ENCODE peak calls at places on chromosome 20, in eight cellular contexts. One of them, this sample, is unnamed. For H3K36me3, the result is how much of the 10 kb centered on the place peaks cover.

GRCh38 chr20:7375905-7376304 is 564.4 kb downstream of the HAO1 start:
- DNase-seq in tibial artery: no peak
- DNase-seq in left ventricle myocardium inferior: no peak
- DNase-seq in iPS DF 6.9: no peak
- DNase-seq in DND-41: no peak
- DNase-seq in aorta: no peak
- DNase-seq in CD4-positive, CD25-positive, alpha-beta regulatory T cell: no peak
- DNase-seq in adrenal gland: no peak
- DNase-seq in this sample: no peak

GRCh38 chr20:18527836-18528235 is 20.1 kb downstream of the SEC23B start:
- DNase-seq in tibial artery: no peak
- DNase-seq in DND-41: no peak
- DNase-seq in left ventricle myocardium inferior: no peak
- DNase-seq in aorta: no peak
- DNase-seq in CD4-positive, CD25-positive, alpha-beta regulatory T cell: no peak
- DNase-seq in iPS DF 6.9: no peak
- DNase-seq in adrenal gland: no peak
- DNase-seq in this sample: no peak

GRCh38 chr20:20713244-20713765 is 861 bp upstream of the RALGAPA2 start:
- DNase-seq in DND-41: no peak
- DNase-seq in aorta: peak
- DNase-seq in CD4-positive, CD25-positive, alpha-beta regulatory T cell: no peak
- DNase-seq in adrenal gland: peak
- DNase-seq in left ventricle myocardium inferior: no peak
- DNase-seq in tibial artery: no peak
- DNase-seq in iPS DF 6.9: no peak
- DNase-seq in this sample: no peak

GRCh38 chr20:8787090-8787489 is 281.8 kb upstream of the PLCB4 start:
- DNase-seq in CD4-positive, CD25-positive, alpha-beta regulatory T cell: no peak
- DNase-seq in aorta: no peak
- DNase-seq in left ventricle myocardium inferior: no peak
- DNase-seq in iPS DF 6.9: no peak
- DNase-seq in DND-41: no peak
- DNase-seq in adrenal gland: no peak
- DNase-seq in tibial artery: no peak
- DNase-seq in this sample: no peak

GRCh38 chr20:40279390-40279789 is 409.6 kb downstream of the MAFB start:
- DNase-seq in left ventricle myocardium inferior: no peak
- DNase-seq in DND-41: no peak
- DNase-seq in aorta: peak
- DNase-seq in adrenal gland: peak
- DNase-seq in iPS DF 6.9: no peak
- DNase-seq in tibial artery: peak
- DNase-seq in CD4-positive, CD25-positive, alpha-beta regulatory T cell: no peak
- DNase-seq in this sample: no peak

GRCh38 chr20:11907621-11908020 is 10.1 kb upstream of the BTBD3 start:
- DNase-seq in aorta: no peak
- DNase-seq in left ventricle myocardium inferior: no peak
- DNase-seq in tibial artery: no peak
- DNase-seq in adrenal gland: no peak
- DNase-seq in iPS DF 6.9: no peak
- DNase-seq in CD4-positive, CD25-positive, alpha-beta regulatory T cell: no peak
- DNase-seq in DND-41: no peak
- DNase-seq in this sample: no peak

GRCh38 chr20:25497586-25498279 is 87.6 kb downstream of the NINL start:
- DNase-seq in adrenal gland: no peak
- DNase-seq in aorta: no peak
- DNase-seq in CD4-positive, CD25-positive, alpha-beta regulatory T cell: no peak
- DNase-seq in tibial artery: no peak
- DNase-seq in iPS DF 6.9: no peak
- DNase-seq in DND-41: no peak
- DNase-seq in left ventricle myocardium inferior: no peak
- DNase-seq in this sample: no peak

GRCh38 chr20:19095762-19096161 is 116.7 kb upstream of the SLC24A3 start:
- DNase-seq in left ventricle myocardium inferior: no peak
- DNase-seq in iPS DF 6.9: peak
- DNase-seq in DND-41: no peak
- DNase-seq in tibial artery: no peak
- DNase-seq in CD4-positive, CD25-positive, alpha-beta regulatory T cell: no peak
- DNase-seq in aorta: no peak
- DNase-seq in adrenal gland: no peak
- DNase-seq in this sample: no peak

GRCh38 chr20:18728165-18728866 is 85.3 kb upstream of the SCP2D1 start:
- DNase-seq in CD4-positive, CD25-positive, alpha-beta regulatory T cell: no peak
- DNase-seq in left ventricle myocardium inferior: no peak
- DNase-seq in DND-41: no peak
- DNase-seq in aorta: no peak
- DNase-seq in iPS DF 6.9: no peak
- DNase-seq in adrenal gland: no peak
- DNase-seq in tibial artery: no peak
- DNase-seq in this sample: no peak

GRCh38 chr20:11296951-11297350 is 620.7 kb upstream of the BTBD3 start:
- DNase-seq in CD4-positive, CD25-positive, alpha-beta regulatory T cell: no peak
- DNase-seq in tibial artery: no peak
- DNase-seq in iPS DF 6.9: no peak
- DNase-seq in left ventricle myocardium inferior: no peak
- DNase-seq in aorta: no peak
- DNase-seq in DND-41: no peak
- DNase-seq in adrenal gland: no peak
- DNase-seq in this sample: no peak

DNA sequence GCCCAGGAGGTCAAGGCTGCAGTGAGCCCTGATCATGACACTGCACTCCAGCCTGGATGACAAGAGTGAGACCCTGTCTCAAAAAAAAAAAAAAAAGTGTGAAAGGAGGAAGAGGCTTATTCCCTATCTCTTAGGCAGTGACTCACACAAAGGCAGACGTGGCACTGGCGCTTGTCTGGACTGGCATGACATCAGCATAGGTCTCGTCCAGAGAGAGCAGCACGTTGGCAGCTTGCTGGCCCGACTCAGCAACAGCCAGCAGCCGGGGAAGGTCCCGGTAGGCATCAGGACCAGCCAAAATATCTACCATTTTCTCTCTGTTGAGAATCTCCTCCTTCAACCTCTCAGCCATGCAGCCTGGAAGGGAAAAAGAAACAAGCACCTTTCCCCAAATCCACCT is 14.1 kb downstream of the CDK5RAP1 start:
- DNase-seq in left ventricle myocardium inferior: peak
- DNase-seq in DND-41: no peak
- DNase-seq in adrenal gland: peak
- DNase-seq in iPS DF 6.9: no peak
- DNase-seq in tibial artery: no peak
- DNase-seq in aorta: no peak
- DNase-seq in CD4-positive, CD25-positive, alpha-beta regulatory T cell: no peak
- DNase-seq in this sample: no peak
- H3K36me3 ChIP-seq in left ventricle myocardium inferior: half or more
- H3K36me3 ChIP-seq in DND-41: half or more
- H3K36me3 ChIP-seq in adrenal gland: under half
- H3K36me3 ChIP-seq in iPS DF 6.9: under half
- H3K36me3 ChIP-seq in tibial artery: half or more
- H3K36me3 ChIP-seq in aorta: under half
- H3K36me3 ChIP-seq in CD4-positive, CD25-positive, alpha-beta regulatory T cell: half or more
- H3K36me3 ChIP-seq in this sample: under half

GRCh38 chr20:51631011-51631950 is 88.8 kb upstream of the NFATC2 start:
- DNase-seq in iPS DF 6.9: no peak
- DNase-seq in left ventricle myocardium inferior: peak
- DNase-seq in tibial artery: peak
- DNase-seq in aorta: peak
- DNase-seq in DND-41: no peak
- DNase-seq in adrenal gland: peak
- DNase-seq in CD4-positive, CD25-positive, alpha-beta regulatory T cell: no peak
- DNase-seq in this sample: no peak

GRCh38 chr20:51634257-51634656 is 91.7 kb upstream of the NFATC2 start:
- DNase-seq in CD4-positive, CD25-positive, alpha-beta regulatory T cell: no peak
- DNase-seq in tibial artery: no peak
- DNase-seq in adrenal gland: no peak
- DNase-seq in aorta: no peak
- DNase-seq in DND-41: no peak
- DNase-seq in iPS DF 6.9: no peak
- DNase-seq in left ventricle myocardium inferior: no peak
- DNase-seq in this sample: no peak

GRCh38 chr20:51631953-51632352 is 89.4 kb upstream of the NFATC2 start:
- DNase-seq in tibial artery: no peak
- DNase-seq in aorta: no peak
- DNase-seq in DND-41: no peak
- DNase-seq in CD4-positive, CD25-positive, alpha-beta regulatory T cell: no peak
- DNase-seq in left ventricle myocardium inferior: no peak
- DNase-seq in adrenal gland: no peak
- DNase-seq in iPS DF 6.9: no peak
- DNase-seq in this sample: no peak

GRCh38 chr20:51634877-51635276 is 92.4 kb upstream of the NFATC2 start:
- DNase-seq in DND-41: no peak
- DNase-seq in aorta: no peak
- DNase-seq in adrenal gland: no peak
- DNase-seq in tibial artery: no peak
- DNase-seq in iPS DF 6.9: no peak
- DNase-seq in left ventricle myocardium inferior: no peak
- DNase-seq in CD4-positive, CD25-positive, alpha-beta regulatory T cell: no peak
- DNase-seq in this sample: no peak

DNA sequence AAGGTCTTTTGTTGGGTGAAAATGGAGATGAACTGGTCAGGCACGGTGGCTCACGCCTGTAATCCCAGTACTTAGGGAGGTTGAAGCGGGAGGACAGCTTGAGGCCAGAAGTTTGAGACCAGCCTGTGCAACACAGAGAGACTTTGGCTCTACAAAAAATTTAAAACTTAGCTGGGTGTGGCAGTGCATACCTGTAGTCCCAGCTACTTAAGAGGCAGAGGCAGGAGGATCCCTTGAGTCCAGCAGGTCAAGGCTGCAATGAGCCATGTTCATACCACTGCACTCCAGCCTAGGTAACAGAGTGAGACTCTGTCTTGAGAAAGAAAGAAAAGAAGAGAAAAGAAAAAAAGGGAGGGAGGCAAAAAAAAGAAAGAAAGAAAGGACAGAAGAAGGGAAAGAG is 90.9 kb upstream of the NFATC2 start:
- DNase-seq in adrenal gland: no peak
- DNase-seq in iPS DF 6.9: no peak
- DNase-seq in DND-41: no peak
- DNase-seq in tibial artery: no peak
- DNase-seq in left ventricle myocardium inferior: no peak
- DNase-seq in CD4-positive, CD25-positive, alpha-beta regulatory T cell: no peak
- DNase-seq in aorta: no peak
- DNase-seq in this sample: no peak
- H3K4me3 ChIP-seq in adrenal gland: no peak
- H3K4me3 ChIP-seq in iPS DF 6.9: no peak
- H3K4me3 ChIP-seq in DND-41: no peak
- H3K4me3 ChIP-seq in tibial artery: no peak
- H3K4me3 ChIP-seq in left ventricle myocardium inferior: no peak
- H3K4me3 ChIP-seq in CD4-positive, CD25-positive, alpha-beta regulatory T cell: no peak
- H3K4me3 ChIP-seq in aorta: no peak
- H3K4me3 ChIP-seq in this sample: no peak

DNA sequence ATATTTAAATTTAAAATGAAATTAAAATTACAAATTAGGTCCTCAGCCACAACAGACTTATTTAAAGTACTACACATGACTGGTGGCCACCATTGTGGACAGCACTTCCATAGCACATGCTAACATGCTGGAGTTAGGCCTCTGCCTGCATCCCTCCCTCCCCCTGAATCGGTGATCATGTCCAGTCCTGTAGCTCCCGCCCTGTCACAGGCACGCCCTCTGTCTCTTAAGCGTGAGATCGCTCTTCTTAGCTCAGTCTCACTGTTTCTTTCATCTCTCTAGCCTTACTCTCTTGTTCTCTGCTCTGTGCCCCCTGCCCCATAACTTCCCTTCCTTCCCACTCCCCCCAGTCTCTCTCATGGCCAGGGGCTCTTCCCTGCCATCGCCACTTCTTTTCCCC is 28.9 kb downstream of the ELMO2 start:
- DNase-seq in left ventricle myocardium inferior: no peak
- DNase-seq in tibial artery: no peak
- DNase-seq in adrenal gland: no peak
- DNase-seq in aorta: no peak
- DNase-seq in iPS DF 6.9: no peak
- DNase-seq in DND-41: no peak
- DNase-seq in CD4-positive, CD25-positive, alpha-beta regulatory T cell: no peak
- DNase-seq in this sample: no peak
- H3K36me3 ChIP-seq in left ventricle myocardium inferior: half or more
- H3K36me3 ChIP-seq in tibial artery: half or more
- H3K36me3 ChIP-seq in adrenal gland: under half
- H3K36me3 ChIP-seq in aorta: under half
- H3K36me3 ChIP-seq in iPS DF 6.9: under half
- H3K36me3 ChIP-seq in DND-41: half or more
- H3K36me3 ChIP-seq in CD4-positive, CD25-positive, alpha-beta regulatory T cell: half or more
- H3K36me3 ChIP-seq in this sample: under half

GRCh38 chr20:1617055-1617454 is 2.8 kb downstream of the SIRPB1 start:
- DNase-seq in adrenal gland: no peak
- DNase-seq in iPS DF 6.9: no peak
- DNase-seq in DND-41: no peak
- DNase-seq in CD4-positive, CD25-positive, alpha-beta regulatory T cell: no peak
- DNase-seq in aorta: no peak
- DNase-seq in tibial artery: no peak
- DNase-seq in left ventricle myocardium inferior: no peak
- DNase-seq in this sample: no peak

GRCh38 chr20:1622450-1622849 is 2.6 kb upstream of the SIRPB1 start:
- DNase-seq in aorta: no peak
- DNase-seq in left ventricle myocardium inferior: no peak
- DNase-seq in iPS DF 6.9: no peak
- DNase-seq in CD4-positive, CD25-positive, alpha-beta regulatory T cell: no peak
- DNase-seq in DND-41: no peak
- DNase-seq in tibial artery: no peak
- DNase-seq in adrenal gland: no peak
- DNase-seq in this sample: no peak

GRCh38 chr20:1618954-1619550 is 757 bp downstream of the SIRPB1 start:
- DNase-seq in aorta: no peak
- DNase-seq in DND-41: no peak
- DNase-seq in CD4-positive, CD25-positive, alpha-beta regulatory T cell: no peak
- DNase-seq in adrenal gland: no peak
- DNase-seq in left ventricle myocardium inferior: no peak
- DNase-seq in tibial artery: no peak
- DNase-seq in iPS DF 6.9: no peak
- DNase-seq in this sample: no peak

GRCh38 chr20:1619861-1620444 is at the start of gene SIRPB1:
- DNase-seq in adrenal gland: no peak
- DNase-seq in DND-41: peak
- DNase-seq in iPS DF 6.9: no peak
- DNase-seq in tibial artery: no peak
- DNase-seq in CD4-positive, CD25-positive, alpha-beta regulatory T cell: no peak
- DNase-seq in left ventricle myocardium inferior: no peak
- DNase-seq in aorta: no peak
- DNase-seq in this sample: peak

DNA sequence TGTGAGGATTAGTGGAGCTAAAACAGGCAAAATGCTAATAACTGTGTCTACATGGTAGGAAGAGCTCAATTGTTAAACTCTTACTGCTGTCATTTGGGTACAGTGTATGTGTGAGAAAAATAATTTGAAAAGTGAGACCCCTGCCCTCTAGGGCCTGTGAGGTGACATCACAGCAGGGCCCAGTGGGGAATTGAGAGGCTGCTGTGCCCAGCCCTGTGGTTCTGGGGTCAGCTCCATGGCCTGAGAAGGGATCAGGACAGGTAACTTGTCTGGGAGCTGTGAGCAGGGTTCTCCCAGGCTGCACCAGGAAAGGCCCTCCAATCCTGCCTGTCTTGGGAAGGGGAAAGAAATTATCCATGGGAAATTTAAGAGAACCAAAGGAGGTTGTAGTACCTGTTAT is 1.3 kb downstream of the SIRPB1 start:
- DNase-seq in aorta: no peak
- DNase-seq in CD4-positive, CD25-positive, alpha-beta regulatory T cell: no peak
- DNase-seq in left ventricle myocardium inferior: no peak
- DNase-seq in iPS DF 6.9: no peak
- DNase-seq in tibial artery: no peak
- DNase-seq in adrenal gland: no peak
- DNase-seq in DND-41: no peak
- DNase-seq in this sample: no peak
- H3K4me3 ChIP-seq in aorta: no peak
- H3K4me3 ChIP-seq in CD4-positive, CD25-positive, alpha-beta regulatory T cell: no peak
- H3K4me3 ChIP-seq in left ventricle myocardium inferior: no peak
- H3K4me3 ChIP-seq in iPS DF 6.9: no peak
- H3K4me3 ChIP-seq in tibial artery: no peak
- H3K4me3 ChIP-seq in adrenal gland: no peak
- H3K4me3 ChIP-seq in DND-41: no peak
- H3K4me3 ChIP-seq in this sample: no peak

This sample was measured in naive thymus-derived CD4-positive, alpha-beta T cell.